ENCODE peak calls at places on chromosomes 2 and 18, in seven cellular contexts. One of them, this sample, is unnamed.
A peak's percentile ranks its signal among the peaks of the same experiment; 100 is the strongest.

GRCh38 chr2:51960846-51961335 is 929.0 kb upstream of the NRXN1 start:
- DNase-seq in left lung: no peak
- DNase-seq in substantia nigra: no peak
- DNase-seq in stimulated activated CD4-positive, alpha-beta T cell treated with anti-CD3 and anti-CD28 coated beads, Interleukin-12 subunit alpha, Interleukin-12 subunit beta, amount 100 ng/mL, for 4 hours: no peak
- DNase-seq in coronary artery: no peak
- DNase-seq in activated CD4-positive, alpha-beta T cell treated with anti-CD3 and anti-CD28 coated beads, Interleukin-2, amount 50 U/mL, for 24 hours: no peak
- DNase-seq in GM10248: no peak
- DNase-seq in this sample: no peak

GRCh38 chr2:152283392-152283791 is 51.6 kb upstream of the FMNL2 start:
- DNase-seq in GM10248: no peak
- DNase-seq in activated CD4-positive, alpha-beta T cell treated with anti-CD3 and anti-CD28 coated beads, Interleukin-2, amount 50 U/mL, for 24 hours: no peak
- DNase-seq in stimulated activated CD4-positive, alpha-beta T cell treated with anti-CD3 and anti-CD28 coated beads, Interleukin-12 subunit alpha, Interleukin-12 subunit beta, amount 100 ng/mL, for 4 hours: no peak
- DNase-seq in coronary artery: no peak
- DNase-seq in substantia nigra: no peak
- DNase-seq in left lung: no peak
- DNase-seq in this sample: no peak

GRCh38 chr2:190571666-190572065 is 37.1 kb upstream of the NEMP2 start:
- DNase-seq in left lung: no peak
- DNase-seq in activated CD4-positive, alpha-beta T cell treated with anti-CD3 and anti-CD28 coated beads, Interleukin-2, amount 50 U/mL, for 24 hours: no peak
- DNase-seq in substantia nigra: no peak
- DNase-seq in stimulated activated CD4-positive, alpha-beta T cell treated with anti-CD3 and anti-CD28 coated beads, Interleukin-12 subunit alpha, Interleukin-12 subunit beta, amount 100 ng/mL, for 4 hours: no peak
- DNase-seq in coronary artery: no peak
- DNase-seq in GM10248: no peak
- DNase-seq in this sample: no peak

GRCh38 chr2:144430722-144431163 is 89.2 kb downstream of the ZEB2 start:
- DNase-seq in stimulated activated CD4-positive, alpha-beta T cell treated with anti-CD3 and anti-CD28 coated beads, Interleukin-12 subunit alpha, Interleukin-12 subunit beta, amount 100 ng/mL, for 4 hours: no peak
- DNase-seq in GM10248: peak; percentile 32
- DNase-seq in coronary artery: no peak
- DNase-seq in substantia nigra: no peak
- DNase-seq in activated CD4-positive, alpha-beta T cell treated with anti-CD3 and anti-CD28 coated beads, Interleukin-2, amount 50 U/mL, for 24 hours: no peak
- DNase-seq in left lung: no peak
- DNase-seq in this sample: no peak

GRCh38 chr18:78660311-78660710 is 319.3 kb upstream of the SALL3 start:
- DNase-seq in left lung: no peak
- DNase-seq in substantia nigra: no peak
- DNase-seq in coronary artery: no peak
- DNase-seq in activated CD4-positive, alpha-beta T cell treated with anti-CD3 and anti-CD28 coated beads, Interleukin-2, amount 50 U/mL, for 24 hours: no peak
- DNase-seq in GM10248: no peak
- DNase-seq in stimulated activated CD4-positive, alpha-beta T cell treated with anti-CD3 and anti-CD28 coated beads, Interleukin-12 subunit alpha, Interleukin-12 subunit beta, amount 100 ng/mL, for 4 hours: no peak
- DNase-seq in this sample: no peak

GRCh38 chr2:179562330-179562885 is 297.8 kb upstream of the SESTD1 start:
- DNase-seq in GM10248: no peak
- DNase-seq in left lung: no peak
- DNase-seq in stimulated activated CD4-positive, alpha-beta T cell treated with anti-CD3 and anti-CD28 coated beads, Interleukin-12 subunit alpha, Interleukin-12 subunit beta, amount 100 ng/mL, for 4 hours: no peak
- DNase-seq in substantia nigra: no peak
- DNase-seq in activated CD4-positive, alpha-beta T cell treated with anti-CD3 and anti-CD28 coated beads, Interleukin-2, amount 50 U/mL, for 24 hours: no peak
- DNase-seq in coronary artery: no peak
- DNase-seq in this sample: no peak

GRCh38 chr2:3461781-3462492 is 57.4 kb downstream of the ADI1 start:
- DNase-seq in stimulated activated CD4-positive, alpha-beta T cell treated with anti-CD3 and anti-CD28 coated beads, Interleukin-12 subunit alpha, Interleukin-12 subunit beta, amount 100 ng/mL, for 4 hours: no peak
- DNase-seq in coronary artery: no peak
- DNase-seq in substantia nigra: no peak
- DNase-seq in GM10248: peak; percentile 77
- DNase-seq in left lung: peak; percentile 32
- DNase-seq in activated CD4-positive, alpha-beta T cell treated with anti-CD3 and anti-CD28 coated beads, Interleukin-2, amount 50 U/mL, for 24 hours: peak; percentile 33
- DNase-seq in this sample: peak; percentile 43

GRCh38 chr2:140454717-140455116 is 1674.5 kb upstream of the NXPH2 start:
- DNase-seq in activated CD4-positive, alpha-beta T cell treated with anti-CD3 and anti-CD28 coated beads, Interleukin-2, amount 50 U/mL, for 24 hours: no peak
- DNase-seq in substantia nigra: no peak
- DNase-seq in coronary artery: no peak
- DNase-seq in GM10248: no peak
- DNase-seq in left lung: no peak
- DNase-seq in stimulated activated CD4-positive, alpha-beta T cell treated with anti-CD3 and anti-CD28 coated beads, Interleukin-12 subunit alpha, Interleukin-12 subunit beta, amount 100 ng/mL, for 4 hours: no peak
- DNase-seq in this sample: no peak

GRCh38 chr2:151350579-151351195 is 6.7 kb upstream of the TNFAIP6 start:
- DNase-seq in substantia nigra: no peak
- DNase-seq in coronary artery: no peak
- DNase-seq in GM10248: no peak
- DNase-seq in activated CD4-positive, alpha-beta T cell treated with anti-CD3 and anti-CD28 coated beads, Interleukin-2, amount 50 U/mL, for 24 hours: no peak
- DNase-seq in left lung: no peak
- DNase-seq in stimulated activated CD4-positive, alpha-beta T cell treated with anti-CD3 and anti-CD28 coated beads, Interleukin-12 subunit alpha, Interleukin-12 subunit beta, amount 100 ng/mL, for 4 hours: no peak
- DNase-seq in this sample: no peak

GRCh38 chr2:120308038-120308910 is 37.7 kb upstream of the INHBB start:
- DNase-seq in substantia nigra: no peak
- DNase-seq in stimulated activated CD4-positive, alpha-beta T cell treated with anti-CD3 and anti-CD28 coated beads, Interleukin-12 subunit alpha, Interleukin-12 subunit beta, amount 100 ng/mL, for 4 hours: no peak
- DNase-seq in GM10248: peak; percentile 61
- DNase-seq in activated CD4-positive, alpha-beta T cell treated with anti-CD3 and anti-CD28 coated beads, Interleukin-2, amount 50 U/mL, for 24 hours: no peak
- DNase-seq in coronary artery: peak; percentile 59
- DNase-seq in left lung: no peak
- DNase-seq in this sample: no peak

GRCh38 chr2:119810039-119810630 is 50.4 kb downstream of the PTPN4 start:
- DNase-seq in left lung: no peak
- DNase-seq in coronary artery: no peak
- DNase-seq in substantia nigra: no peak
- DNase-seq in activated CD4-positive, alpha-beta T cell treated with anti-CD3 and anti-CD28 coated beads, Interleukin-2, amount 50 U/mL, for 24 hours: no peak
- DNase-seq in GM10248: no peak
- DNase-seq in stimulated activated CD4-positive, alpha-beta T cell treated with anti-CD3 and anti-CD28 coated beads, Interleukin-12 subunit alpha, Interleukin-12 subunit beta, amount 100 ng/mL, for 4 hours: no peak
- DNase-seq in this sample: no peak

GRCh38 chr2:114442545-114442944 is at the start of gene DPP10:
- DNase-seq in stimulated activated CD4-positive, alpha-beta T cell treated with anti-CD3 and anti-CD28 coated beads, Interleukin-12 subunit alpha, Interleukin-12 subunit beta, amount 100 ng/mL, for 4 hours: no peak
- DNase-seq in substantia nigra: no peak
- DNase-seq in coronary artery: no peak
- DNase-seq in activated CD4-positive, alpha-beta T cell treated with anti-CD3 and anti-CD28 coated beads, Interleukin-2, amount 50 U/mL, for 24 hours: no peak
- DNase-seq in left lung: no peak
- DNase-seq in GM10248: no peak
- DNase-seq in this sample: no peak

This sample was measured in type B pancreatic cell.